ENCODE peak calls at places on chromosomes 3 and 15, in nine cellular contexts. One of them, this sample, is unnamed.

GRCh38 chr15:28079313-28079969 is 19.7 kb downstream of the OCA2 start:
- DNase-seq in endothelial cell of umbilical vein: no peak
- DNase-seq in uterus: no peak
- DNase-seq in NCI-H1105 treated with DMSO at 0.1 percent for 48 hours: no peak
- DNase-seq in neural progenitor cell: no peak
- DNase-seq in NCI-H774: no peak
- DNase-seq in stimulated activated CD4-positive, alpha-beta T cell treated with anti-CD3 and anti-CD28 coated beads, TNF-alpha, amount 100 ng/mL, for 24 hours: no peak
- DNase-seq in H54: no peak
- DNase-seq in HTR-8/SVneo: no peak
- DNase-seq in this sample: no peak

GRCh38 chr3:138230525-138230924 is 43.4 kb downstream of the ARMC8 start:
- DNase-seq in endothelial cell of umbilical vein: no peak
- DNase-seq in uterus: no peak
- DNase-seq in NCI-H1105 treated with DMSO at 0.1 percent for 48 hours: no peak
- DNase-seq in neural progenitor cell: no peak
- DNase-seq in NCI-H774: no peak
- DNase-seq in stimulated activated CD4-positive, alpha-beta T cell treated with anti-CD3 and anti-CD28 coated beads, TNF-alpha, amount 100 ng/mL, for 24 hours: no peak
- DNase-seq in H54: no peak
- DNase-seq in HTR-8/SVneo: no peak
- DNase-seq in this sample: no peak

GRCh38 chr3:197002701-197003454 is 26.7 kb downstream of the MELTF start:
- DNase-seq in endothelial cell of umbilical vein: peak; percentile 47
- DNase-seq in uterus: peak; percentile 66
- DNase-seq in NCI-H1105 treated with DMSO at 0.1 percent for 48 hours: no peak
- DNase-seq in neural progenitor cell: peak; percentile 79
- DNase-seq in NCI-H774: peak; percentile 95
- DNase-seq in stimulated activated CD4-positive, alpha-beta T cell treated with anti-CD3 and anti-CD28 coated beads, TNF-alpha, amount 100 ng/mL, for 24 hours: peak; percentile 47
- DNase-seq in H54: peak; percentile 98
- DNase-seq in HTR-8/SVneo: peak; percentile 81
- DNase-seq in this sample: peak; percentile 37

GRCh38 chr15:94887406-94887805 is 656.0 kb downstream of the MCTP2 start:
- DNase-seq in endothelial cell of umbilical vein: no peak
- DNase-seq in uterus: no peak
- DNase-seq in NCI-H1105 treated with DMSO at 0.1 percent for 48 hours: no peak
- DNase-seq in neural progenitor cell: no peak
- DNase-seq in NCI-H774: no peak
- DNase-seq in stimulated activated CD4-positive, alpha-beta T cell treated with anti-CD3 and anti-CD28 coated beads, TNF-alpha, amount 100 ng/mL, for 24 hours: no peak
- DNase-seq in H54: no peak
- DNase-seq in HTR-8/SVneo: no peak
- DNase-seq in this sample: no peak

GRCh38 chr15:83786336-83786735 is 132.4 kb downstream of the ADAMTSL3 start:
- DNase-seq in endothelial cell of umbilical vein: no peak
- DNase-seq in uterus: no peak
- DNase-seq in NCI-H1105 treated with DMSO at 0.1 percent for 48 hours: no peak
- DNase-seq in neural progenitor cell: no peak
- DNase-seq in NCI-H774: no peak
- DNase-seq in stimulated activated CD4-positive, alpha-beta T cell treated with anti-CD3 and anti-CD28 coated beads, TNF-alpha, amount 100 ng/mL, for 24 hours: no peak
- DNase-seq in H54: no peak
- DNase-seq in HTR-8/SVneo: no peak
- DNase-seq in this sample: no peak

GRCh38 chr3:9777695-9778023 is 7.9 kb upstream of the CAMK1 start:
- DNase-seq in endothelial cell of umbilical vein: no peak
- DNase-seq in uterus: no peak
- DNase-seq in NCI-H1105 treated with DMSO at 0.1 percent for 48 hours: no peak
- DNase-seq in neural progenitor cell: no peak
- DNase-seq in NCI-H774: no peak
- DNase-seq in stimulated activated CD4-positive, alpha-beta T cell treated with anti-CD3 and anti-CD28 coated beads, TNF-alpha, amount 100 ng/mL, for 24 hours: no peak
- DNase-seq in H54: no peak
- DNase-seq in HTR-8/SVneo: no peak
- DNase-seq in this sample: no peak

GRCh38 chr3:50161320-50161719 is 6.2 kb downstream of the SEMA3F start:
- DNase-seq in endothelial cell of umbilical vein: no peak
- DNase-seq in uterus: no peak
- DNase-seq in NCI-H1105 treated with DMSO at 0.1 percent for 48 hours: no peak
- DNase-seq in neural progenitor cell: no peak
- DNase-seq in NCI-H774: no peak
- DNase-seq in stimulated activated CD4-positive, alpha-beta T cell treated with anti-CD3 and anti-CD28 coated beads, TNF-alpha, amount 100 ng/mL, for 24 hours: no peak
- DNase-seq in H54: no peak
- DNase-seq in HTR-8/SVneo: no peak
- DNase-seq in this sample: no peak

GRCh38 chr3:6417174-6417573 is 443.7 kb upstream of the GRM7 start:
- DNase-seq in endothelial cell of umbilical vein: no peak
- DNase-seq in uterus: no peak
- DNase-seq in NCI-H1105 treated with DMSO at 0.1 percent for 48 hours: no peak
- DNase-seq in neural progenitor cell: no peak
- DNase-seq in NCI-H774: no peak
- DNase-seq in stimulated activated CD4-positive, alpha-beta T cell treated with anti-CD3 and anti-CD28 coated beads, TNF-alpha, amount 100 ng/mL, for 24 hours: no peak
- DNase-seq in H54: no peak
- DNase-seq in HTR-8/SVneo: no peak
- DNase-seq in this sample: no peak

GRCh38 chr15:65869954-65870871 is 922 bp downstream of the RAB11A start:
- DNase-seq in endothelial cell of umbilical vein: peak; percentile 85
- DNase-seq in uterus: peak; percentile 61
- DNase-seq in NCI-H1105 treated with DMSO at 0.1 percent for 48 hours: peak; percentile 57
- DNase-seq in neural progenitor cell: peak; percentile 53
- DNase-seq in NCI-H774: peak; percentile 3
- DNase-seq in stimulated activated CD4-positive, alpha-beta T cell treated with anti-CD3 and anti-CD28 coated beads, TNF-alpha, amount 100 ng/mL, for 24 hours: no peak
- DNase-seq in H54: no peak
- DNase-seq in HTR-8/SVneo: peak; percentile 13
- DNase-seq in this sample: peak; percentile 3